ENCODE peak calls at places on chromosomes 12 and 14, in four cellular contexts. One of them, this sample, is unnamed.

GRCh38 chr12:50887191-50887590 is 44.5 kb downstream of the TMPRSS12 start:
- DNase-seq in suprapubic skin: no peak
- DNase-seq in OCI-LY7: no peak
- DNase-seq in endothelial cell: no peak
- DNase-seq in this sample: no peak

GRCh38 chr12:104285740-104286537 is 17.6 kb upstream of the EID3 start:
- DNase-seq in suprapubic skin: no peak
- DNase-seq in OCI-LY7: peak; percentile 65
- DNase-seq in endothelial cell: no peak
- DNase-seq in this sample: no peak

GRCh38 chr12:32098112-32098511 is 8.5 kb upstream of the BICD1 start:
- DNase-seq in suprapubic skin: no peak
- DNase-seq in OCI-LY7: no peak
- DNase-seq in endothelial cell: no peak
- DNase-seq in this sample: no peak

GRCh38 chr14:92584856-92585255 is 71.3 kb downstream of the RIN3 start:
- DNase-seq in suprapubic skin: no peak
- DNase-seq in OCI-LY7: no peak
- DNase-seq in endothelial cell: no peak
- DNase-seq in this sample: no peak

GRCh38 chr12:114167431-114167830 is 201.3 kb upstream of the RBM19 start:
- DNase-seq in suprapubic skin: no peak
- DNase-seq in OCI-LY7: no peak
- DNase-seq in endothelial cell: no peak
- DNase-seq in this sample: no peak

GRCh38 chr12:70243510-70244331 is 488 bp downstream of the CNOT2 start:
- DNase-seq in suprapubic skin: peak; percentile 83
- DNase-seq in OCI-LY7: peak; percentile 75
- DNase-seq in endothelial cell: peak; percentile 64
- DNase-seq in this sample: peak; percentile 81

GRCh38 chr12:6884539-6884938 is 11.4 kb upstream of the SPSB2 start:
- DNase-seq in suprapubic skin: no peak
- DNase-seq in OCI-LY7: no peak
- DNase-seq in endothelial cell: no peak
- DNase-seq in this sample: no peak

GRCh38 chr14:23861666-23862065 is 91.9 kb upstream of the DHRS4 start:
- DNase-seq in suprapubic skin: no peak
- DNase-seq in OCI-LY7: no peak
- DNase-seq in endothelial cell: no peak
- DNase-seq in this sample: no peak

GRCh38 chr14:23136566-23137133 is 17.6 kb upstream of the CEBPE start:
- DNase-seq in suprapubic skin: no peak
- DNase-seq in OCI-LY7: no peak
- DNase-seq in endothelial cell: no peak
- DNase-seq in this sample: no peak

GRCh38 chr12:3351731-3352130 is 139.3 kb upstream of the PRMT8 start:
- DNase-seq in suprapubic skin: no peak
- DNase-seq in OCI-LY7: no peak
- DNase-seq in endothelial cell: no peak
- DNase-seq in this sample: no peak

GRCh38 chr14:52853522-52853854 is 62.1 kb upstream of the GNPNAT1 start:
- DNase-seq in suprapubic skin: no peak
- DNase-seq in OCI-LY7: no peak
- DNase-seq in endothelial cell: no peak
- DNase-seq in this sample: no peak

GRCh38 chr12:45852508-45852907 is 123.0 kb downstream of the ARID2 start:
- DNase-seq in suprapubic skin: no peak
- DNase-seq in OCI-LY7: no peak
- DNase-seq in endothelial cell: no peak
- DNase-seq in this sample: no peak

GRCh38 chr14:91249841-91250616 is 5.5 kb upstream of the GPR68 start:
- DNase-seq in suprapubic skin: no peak
- DNase-seq in OCI-LY7: peak; percentile 79
- DNase-seq in endothelial cell: no peak
- DNase-seq in this sample: peak; percentile 82

GRCh38 chr12:64621257-64621942 is 11.1 kb downstream of the RASSF3 start:
- DNase-seq in suprapubic skin: no peak
- DNase-seq in OCI-LY7: peak; percentile 91
- DNase-seq in endothelial cell: no peak
- DNase-seq in this sample: peak; percentile 76

GRCh38 chr12:120455302-120455701 is 9.1 kb downstream of the GATC start:
- DNase-seq in suprapubic skin: no peak
- DNase-seq in OCI-LY7: no peak
- DNase-seq in endothelial cell: no peak
- DNase-seq in this sample: no peak

GRCh38 chr12:25682421-25682820 is 129.3 kb upstream of the LMNTD1 start:
- DNase-seq in suprapubic skin: no peak
- DNase-seq in OCI-LY7: no peak
- DNase-seq in endothelial cell: no peak
- DNase-seq in this sample: no peak

GRCh38 chr12:89821901-89822300 is 113.3 kb upstream of the ATP2B1 start:
- DNase-seq in suprapubic skin: no peak
- DNase-seq in OCI-LY7: peak; percentile 38
- DNase-seq in endothelial cell: no peak
- DNase-seq in this sample: peak; percentile 23

GRCh38 chr14:99803106-99803437 is 9.9 kb downstream of the EML1 start:
- DNase-seq in suprapubic skin: no peak
- DNase-seq in OCI-LY7: no peak
- DNase-seq in endothelial cell: no peak
- DNase-seq in this sample: no peak

GRCh38 chr14:42961509-42961908 is 1354.8 kb downstream of the LRFN5 start:
- DNase-seq in suprapubic skin: no peak
- DNase-seq in OCI-LY7: no peak
- DNase-seq in endothelial cell: no peak
- DNase-seq in this sample: no peak

GRCh38 chr14:36683083-36683724 is 21.5 kb downstream of the PAX9 start:
- DNase-seq in suprapubic skin: no peak
- DNase-seq in OCI-LY7: no peak
- DNase-seq in endothelial cell: no peak
- DNase-seq in this sample: no peak

GRCh38 chr12:53602176-53602942 is 23.8 kb downstream of the ATF7 start:
- DNase-seq in suprapubic skin: no peak
- DNase-seq in OCI-LY7: no peak
- DNase-seq in endothelial cell: no peak
- DNase-seq in this sample: no peak

GRCh38 chr14:71324767-71325272 is 417.6 kb downstream of the PCNX1 start:
- DNase-seq in suprapubic skin: no peak
- DNase-seq in OCI-LY7: peak; percentile 60
- DNase-seq in endothelial cell: peak; percentile 16
- DNase-seq in this sample: peak; percentile 24

GRCh38 chr12:24595652-24596235 is 353.2 kb downstream of the BCAT1 start:
- DNase-seq in suprapubic skin: no peak
- DNase-seq in OCI-LY7: peak; percentile 24
- DNase-seq in endothelial cell: peak; percentile 25
- DNase-seq in this sample: no peak
- TF ChIP-seq CTCF in suprapubic skin: peak; percentile 20
- TF ChIP-seq CTCF in OCI-LY7: peak; percentile 65
- TF ChIP-seq CTCF in endothelial cell: peak; percentile 79
- TF ChIP-seq CTCF in this sample: no peak

DNA sequence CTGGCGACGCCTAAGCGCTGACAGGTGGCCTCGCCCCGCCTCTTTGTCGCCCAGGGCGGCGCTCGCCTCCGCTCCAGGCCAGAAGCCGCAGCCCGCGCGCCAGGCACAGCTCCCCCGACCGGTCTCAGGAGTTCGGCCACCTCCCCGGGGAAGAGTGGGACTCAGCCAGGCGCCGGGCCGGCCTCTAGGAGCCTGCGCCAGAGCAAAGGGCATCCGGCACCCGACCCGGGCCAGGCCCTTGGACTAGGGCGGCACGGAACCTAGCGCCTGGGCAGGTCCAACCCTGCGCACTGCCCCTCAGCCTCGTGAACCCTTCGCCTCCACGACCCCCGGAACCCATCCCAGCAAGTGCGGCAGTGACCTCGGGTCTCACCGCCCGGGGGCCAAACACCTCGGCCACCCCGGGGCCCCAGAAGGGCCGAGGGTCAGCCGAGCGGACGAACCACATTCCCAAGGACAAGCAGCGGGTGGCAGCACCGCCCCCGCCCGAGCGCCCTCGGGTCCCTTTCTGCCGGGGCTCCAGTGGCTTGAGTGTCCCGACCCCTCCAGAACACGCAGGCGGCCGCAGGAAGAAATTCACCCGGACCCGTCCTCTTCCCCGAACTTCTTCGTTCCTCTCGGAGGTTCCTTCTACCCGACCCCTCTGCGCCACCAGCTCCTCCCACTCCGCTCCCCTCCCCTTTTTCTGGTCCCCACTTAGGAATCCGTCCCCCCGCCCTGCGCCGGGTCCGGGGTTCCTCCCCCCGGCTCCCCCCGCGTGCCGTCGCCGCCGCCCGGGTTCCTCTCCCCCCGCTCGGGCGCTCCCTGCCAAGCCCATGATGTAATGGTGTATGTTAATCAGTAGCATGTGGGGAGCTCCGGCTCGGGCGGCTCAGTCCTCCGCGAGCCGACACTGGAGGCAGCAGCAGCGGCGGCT is 1.4 kb upstream of the SAMD4A start:
- DNase-seq in suprapubic skin: peak; percentile 97
- DNase-seq in OCI-LY7: peak; percentile 38
- DNase-seq in endothelial cell: peak; percentile 64
- DNase-seq in this sample: peak; percentile 86
- TF ChIP-seq CTCF in suprapubic skin: peak; percentile 15
- TF ChIP-seq CTCF in OCI-LY7: peak; percentile 3
- TF ChIP-seq CTCF in endothelial cell: peak; percentile 28
- TF ChIP-seq CTCF in this sample: peak; percentile 19

GRCh38 chr14:102530828-102531478 is 21.4 kb upstream of the ANKRD9 start:
- DNase-seq in suprapubic skin: no peak
- DNase-seq in OCI-LY7: peak; percentile 43
- DNase-seq in endothelial cell: no peak
- DNase-seq in this sample: no peak
- TF ChIP-seq CTCF in suprapubic skin: no peak
- TF ChIP-seq CTCF in OCI-LY7: no peak
- TF ChIP-seq CTCF in endothelial cell: no peak
- TF ChIP-seq CTCF in this sample: no peak

GRCh38 chr12:84508325-84508861 is 404.2 kb downstream of the SLC6A15 start:
- DNase-seq in suprapubic skin: no peak
- DNase-seq in OCI-LY7: no peak
- DNase-seq in endothelial cell: no peak
- DNase-seq in this sample: no peak
- TF ChIP-seq CTCF in suprapubic skin: no peak
- TF ChIP-seq CTCF in OCI-LY7: no peak
- TF ChIP-seq CTCF in endothelial cell: no peak
- TF ChIP-seq CTCF in this sample: no peak

DNA sequence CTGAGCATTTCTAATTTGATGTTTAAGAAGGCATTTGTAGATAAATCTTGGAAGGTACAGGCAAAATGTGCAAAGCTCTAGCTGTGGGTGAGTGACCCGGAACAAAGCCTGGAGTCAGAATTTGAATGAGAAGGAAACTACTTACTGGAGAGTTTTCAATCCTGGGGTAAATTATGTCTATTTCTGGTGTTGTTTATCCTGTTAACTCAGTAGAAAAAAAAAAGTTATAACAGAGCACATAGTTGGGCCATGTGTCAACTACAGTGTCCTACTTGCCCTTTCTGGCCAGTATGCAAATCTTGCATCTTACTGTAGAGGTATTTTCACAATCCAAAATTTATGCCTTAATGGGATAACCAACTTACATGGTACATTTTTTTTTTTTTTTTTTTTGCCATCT is 182.3 kb downstream of the SYNE2 start:
- DNase-seq in suprapubic skin: no peak
- DNase-seq in OCI-LY7: no peak
- DNase-seq in endothelial cell: no peak
- DNase-seq in this sample: no peak
- TF ChIP-seq CTCF in suprapubic skin: no peak
- TF ChIP-seq CTCF in OCI-LY7: no peak
- TF ChIP-seq CTCF in endothelial cell: no peak
- TF ChIP-seq CTCF in this sample: no peak

GRCh38 chr14:105107781-105108515 is 42.7 kb upstream of the GPR132 start:
- DNase-seq in suprapubic skin: peak; percentile 59
- DNase-seq in OCI-LY7: no peak
- DNase-seq in endothelial cell: peak; percentile 13
- DNase-seq in this sample: no peak
- TF ChIP-seq CTCF in suprapubic skin: no peak
- TF ChIP-seq CTCF in OCI-LY7: no peak
- TF ChIP-seq CTCF in endothelial cell: no peak
- TF ChIP-seq CTCF in this sample: no peak

GRCh38 chr14:35404496-35405303 is at the start of gene NFKBIA:
- DNase-seq in suprapubic skin: peak; percentile 96
- DNase-seq in OCI-LY7: peak; percentile 91
- DNase-seq in endothelial cell: peak; percentile 80
- DNase-seq in this sample: peak; percentile 88
- TF ChIP-seq CTCF in suprapubic skin: peak; percentile 35
- TF ChIP-seq CTCF in OCI-LY7: peak; percentile 73
- TF ChIP-seq CTCF in endothelial cell: peak; percentile 12
- TF ChIP-seq CTCF in this sample: peak; percentile 47